ENCODE peak calls at places on chromosomes 13 and 19, in seven cellular contexts. One of them, this sample, is unnamed.

GRCh38 chr13:112238436-112238995 is 137.6 kb upstream of the SPACA7 start:
- DNase-seq in AG09319: no peak
- DNase-seq in neural progenitor cell: no peak
- DNase-seq in heart right ventricle: no peak
- DNase-seq in transverse colon: no peak
- DNase-seq in fibroblast of villous mesenchyme: no peak
- DNase-seq in breast epithelium: no peak
- DNase-seq in this sample: no peak

GRCh38 chr13:27559714-27560113 is 60.6 kb downstream of the LNX2 start:
- DNase-seq in AG09319: no peak
- DNase-seq in neural progenitor cell: no peak
- DNase-seq in heart right ventricle: no peak
- DNase-seq in transverse colon: no peak
- DNase-seq in fibroblast of villous mesenchyme: no peak
- DNase-seq in breast epithelium: no peak
- DNase-seq in this sample: no peak

GRCh38 chr13:19159761-19160420 is 21.7 kb downstream of the TUBA3C start:
- DNase-seq in AG09319: no peak
- DNase-seq in neural progenitor cell: no peak
- DNase-seq in heart right ventricle: no peak
- DNase-seq in transverse colon: no peak
- DNase-seq in fibroblast of villous mesenchyme: no peak
- DNase-seq in breast epithelium: no peak
- DNase-seq in this sample: no peak

GRCh38 chr13:111658150-111659100 is 338.0 kb downstream of the TEX29 start:
- DNase-seq in AG09319: no peak
- DNase-seq in neural progenitor cell: peak
- DNase-seq in heart right ventricle: no peak
- DNase-seq in transverse colon: no peak
- DNase-seq in fibroblast of villous mesenchyme: no peak
- DNase-seq in breast epithelium: no peak
- DNase-seq in this sample: peak

GRCh38 chr13:110216403-110217041 is 90.4 kb downstream of the COL4A1 start:
- DNase-seq in AG09319: peak
- DNase-seq in neural progenitor cell: no peak
- DNase-seq in heart right ventricle: peak
- DNase-seq in transverse colon: no peak
- DNase-seq in fibroblast of villous mesenchyme: peak
- DNase-seq in breast epithelium: no peak
- DNase-seq in this sample: no peak

GRCh38 chr19:39540333-39540673 is 342 bp upstream of the EID2 start:
- DNase-seq in AG09319: no peak
- DNase-seq in neural progenitor cell: no peak
- DNase-seq in heart right ventricle: no peak
- DNase-seq in transverse colon: no peak
- DNase-seq in fibroblast of villous mesenchyme: no peak
- DNase-seq in breast epithelium: no peak
- DNase-seq in this sample: no peak

GRCh38 chr13:44385401-44385800 is 11.8 kb downstream of the SERP2 start:
- DNase-seq in AG09319: no peak
- DNase-seq in neural progenitor cell: no peak
- DNase-seq in heart right ventricle: no peak
- DNase-seq in transverse colon: no peak
- DNase-seq in fibroblast of villous mesenchyme: no peak
- DNase-seq in breast epithelium: no peak
- DNase-seq in this sample: no peak

GRCh38 chr13:77429320-77430142 is 102.6 kb upstream of the MYCBP2 start:
- DNase-seq in AG09319: no peak
- DNase-seq in neural progenitor cell: no peak
- DNase-seq in heart right ventricle: no peak
- DNase-seq in transverse colon: no peak
- DNase-seq in fibroblast of villous mesenchyme: peak
- DNase-seq in breast epithelium: no peak
- DNase-seq in this sample: no peak

GRCh38 chr13:58573742-58574141 is 942.2 kb downstream of the PCDH17 start:
- DNase-seq in AG09319: no peak
- DNase-seq in neural progenitor cell: no peak
- DNase-seq in heart right ventricle: no peak
- DNase-seq in transverse colon: no peak
- DNase-seq in fibroblast of villous mesenchyme: no peak
- DNase-seq in breast epithelium: no peak
- DNase-seq in this sample: no peak

GRCh38 chr13:42497798-42498197 is 76.2 kb upstream of the TNFSF11 start:
- DNase-seq in AG09319: no peak
- DNase-seq in neural progenitor cell: no peak
- DNase-seq in heart right ventricle: no peak
- DNase-seq in transverse colon: no peak
- DNase-seq in fibroblast of villous mesenchyme: peak
- DNase-seq in breast epithelium: no peak
- DNase-seq in this sample: no peak

GRCh38 chr13:46614582-46614981 is 61.6 kb downstream of the LRCH1 start:
- DNase-seq in AG09319: no peak
- DNase-seq in neural progenitor cell: no peak
- DNase-seq in heart right ventricle: no peak
- DNase-seq in transverse colon: no peak
- DNase-seq in fibroblast of villous mesenchyme: peak
- DNase-seq in breast epithelium: no peak
- DNase-seq in this sample: no peak

GRCh38 chr13:20869540-20869939 is 33.0 kb downstream of the XPO4 start:
- DNase-seq in AG09319: no peak
- DNase-seq in neural progenitor cell: no peak
- DNase-seq in heart right ventricle: no peak
- DNase-seq in transverse colon: no peak
- DNase-seq in fibroblast of villous mesenchyme: no peak
- DNase-seq in breast epithelium: no peak
- DNase-seq in this sample: no peak

GRCh38 chr19:58334691-58335249 is 8.0 kb downstream of the ZSCAN22 start:
- DNase-seq in AG09319: no peak
- DNase-seq in neural progenitor cell: no peak
- DNase-seq in heart right ventricle: no peak
- DNase-seq in transverse colon: no peak
- DNase-seq in fibroblast of villous mesenchyme: no peak
- DNase-seq in breast epithelium: no peak
- DNase-seq in this sample: no peak

GRCh38 chr13:109251958-109252357 is 534.4 kb downstream of the IRS2 start:
- DNase-seq in AG09319: no peak
- DNase-seq in neural progenitor cell: no peak
- DNase-seq in heart right ventricle: no peak
- DNase-seq in transverse colon: no peak
- DNase-seq in fibroblast of villous mesenchyme: no peak
- DNase-seq in breast epithelium: no peak
- DNase-seq in this sample: no peak

GRCh38 chr19:28667348-28667977 is 545.5 kb downstream of the UQCRFS1 start:
- DNase-seq in AG09319: no peak
- DNase-seq in neural progenitor cell: no peak
- DNase-seq in heart right ventricle: no peak
- DNase-seq in transverse colon: no peak
- DNase-seq in fibroblast of villous mesenchyme: no peak
- DNase-seq in breast epithelium: no peak
- DNase-seq in this sample: no peak

GRCh38 chr13:108272333-108272732 is 2.8 kb downstream of the TNFSF13B start:
- DNase-seq in AG09319: no peak
- DNase-seq in neural progenitor cell: no peak
- DNase-seq in heart right ventricle: no peak
- DNase-seq in transverse colon: no peak
- DNase-seq in fibroblast of villous mesenchyme: no peak
- DNase-seq in breast epithelium: no peak
- DNase-seq in this sample: no peak

GRCh38 chr19:16380943-16381755 is 56.5 kb downstream of the KLF2 start:
- DNase-seq in AG09319: no peak
- DNase-seq in neural progenitor cell: no peak
- DNase-seq in heart right ventricle: no peak
- DNase-seq in transverse colon: no peak
- DNase-seq in fibroblast of villous mesenchyme: no peak
- DNase-seq in breast epithelium: no peak
- DNase-seq in this sample: no peak

GRCh38 chr13:66657165-66657895 is 572.8 kb downstream of the PCDH9 start:
- DNase-seq in AG09319: peak
- DNase-seq in neural progenitor cell: peak
- DNase-seq in heart right ventricle: peak
- DNase-seq in transverse colon: no peak
- DNase-seq in fibroblast of villous mesenchyme: peak
- DNase-seq in breast epithelium: peak
- DNase-seq in this sample: no peak

GRCh38 chr13:49676581-49677298 is 14.5 kb downstream of the EBPL start:
- DNase-seq in AG09319: no peak
- DNase-seq in neural progenitor cell: no peak
- DNase-seq in heart right ventricle: no peak
- DNase-seq in transverse colon: no peak
- DNase-seq in fibroblast of villous mesenchyme: no peak
- DNase-seq in breast epithelium: no peak
- DNase-seq in this sample: no peak

GRCh38 chr13:49679244-49679643 is 12.0 kb downstream of the EBPL start:
- DNase-seq in AG09319: no peak
- DNase-seq in neural progenitor cell: no peak
- DNase-seq in heart right ventricle: no peak
- DNase-seq in transverse colon: no peak
- DNase-seq in fibroblast of villous mesenchyme: peak
- DNase-seq in breast epithelium: no peak
- DNase-seq in this sample: no peak

GRCh38 chr13:49678172-49678914 is 12.9 kb downstream of the EBPL start:
- DNase-seq in AG09319: no peak
- DNase-seq in neural progenitor cell: no peak
- DNase-seq in heart right ventricle: no peak
- DNase-seq in transverse colon: no peak
- DNase-seq in fibroblast of villous mesenchyme: no peak
- DNase-seq in breast epithelium: no peak
- DNase-seq in this sample: no peak

GRCh38 chr13:49683489-49683888 is 7.8 kb downstream of the EBPL start:
- DNase-seq in AG09319: no peak
- DNase-seq in neural progenitor cell: no peak
- DNase-seq in heart right ventricle: no peak
- DNase-seq in transverse colon: no peak
- DNase-seq in fibroblast of villous mesenchyme: no peak
- DNase-seq in breast epithelium: no peak
- DNase-seq in this sample: no peak

GRCh38 chr13:49681837-49682236 is 9.4 kb downstream of the EBPL start:
- DNase-seq in AG09319: no peak
- DNase-seq in neural progenitor cell: peak
- DNase-seq in heart right ventricle: no peak
- DNase-seq in transverse colon: no peak
- DNase-seq in fibroblast of villous mesenchyme: peak
- DNase-seq in breast epithelium: no peak
- DNase-seq in this sample: peak
- TF ChIP-seq CTCF in AG09319: no peak
- TF ChIP-seq CTCF in neural progenitor cell: no peak
- TF ChIP-seq CTCF in heart right ventricle: no peak
- TF ChIP-seq CTCF in transverse colon: no peak
- TF ChIP-seq CTCF in fibroblast of villous mesenchyme: no peak
- TF ChIP-seq CTCF in breast epithelium: no peak
- TF ChIP-seq CTCF in this sample: no peak

DNA sequence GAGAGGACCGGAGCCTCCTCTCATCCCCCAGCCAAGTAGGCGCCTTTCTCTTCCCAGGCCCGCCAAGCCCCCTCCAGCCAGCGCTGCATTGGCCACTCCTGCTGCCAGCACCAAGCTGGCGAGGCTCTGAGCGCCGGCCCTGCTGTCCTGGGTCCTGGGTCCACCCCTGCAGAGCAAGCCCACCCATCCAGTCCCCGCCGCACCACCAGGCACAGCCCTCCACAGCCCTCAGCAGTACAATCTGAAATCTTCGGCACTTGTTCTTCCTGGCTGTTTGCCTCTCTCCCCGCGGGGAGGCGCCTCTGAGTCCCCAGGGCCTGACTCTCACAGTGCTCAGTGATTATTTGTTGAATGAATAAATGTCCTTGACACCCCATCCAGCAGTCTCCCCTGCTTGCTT is 236.4 kb upstream of the SGCG start:
- DNase-seq in AG09319: no peak
- DNase-seq in neural progenitor cell: no peak
- DNase-seq in heart right ventricle: no peak
- DNase-seq in transverse colon: no peak
- DNase-seq in fibroblast of villous mesenchyme: no peak
- DNase-seq in breast epithelium: no peak
- DNase-seq in this sample: no peak
- TF ChIP-seq CTCF in AG09319: no peak
- TF ChIP-seq CTCF in neural progenitor cell: no peak
- TF ChIP-seq CTCF in heart right ventricle: no peak
- TF ChIP-seq CTCF in transverse colon: no peak
- TF ChIP-seq CTCF in fibroblast of villous mesenchyme: no peak
- TF ChIP-seq CTCF in breast epithelium: no peak
- TF ChIP-seq CTCF in this sample: no peak

GRCh38 chr19:48308695-48309586 is 16.4 kb upstream of the EMP3 start:
- DNase-seq in AG09319: no peak
- DNase-seq in neural progenitor cell: peak
- DNase-seq in heart right ventricle: no peak
- DNase-seq in transverse colon: no peak
- DNase-seq in fibroblast of villous mesenchyme: peak
- DNase-seq in breast epithelium: no peak
- DNase-seq in this sample: peak
- TF ChIP-seq CTCF in AG09319: peak
- TF ChIP-seq CTCF in neural progenitor cell: peak
- TF ChIP-seq CTCF in heart right ventricle: no peak
- TF ChIP-seq CTCF in transverse colon: no peak
- TF ChIP-seq CTCF in fibroblast of villous mesenchyme: peak
- TF ChIP-seq CTCF in breast epithelium: no peak
- TF ChIP-seq CTCF in this sample: no peak

DNA sequence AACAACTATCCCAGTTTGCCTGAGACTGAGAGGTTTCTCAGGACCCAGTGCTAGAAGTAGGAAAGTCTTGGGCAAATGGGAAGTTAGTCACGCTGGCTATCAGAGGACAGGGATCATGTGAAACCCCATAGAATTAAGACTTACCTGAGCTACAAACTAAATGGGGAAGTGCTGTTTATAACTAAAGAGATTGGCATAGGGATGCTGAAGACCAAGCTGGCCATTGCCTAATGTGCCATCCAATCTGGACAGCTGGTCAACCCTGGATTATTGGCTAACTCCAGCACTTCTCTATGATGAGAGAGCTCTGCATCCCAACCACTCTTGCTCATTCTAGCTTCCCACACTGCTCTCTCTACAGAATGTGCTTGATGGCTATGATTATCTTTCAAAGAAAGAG is 216.1 kb downstream of the TDRD3 start:
- DNase-seq in AG09319: no peak
- DNase-seq in neural progenitor cell: no peak
- DNase-seq in heart right ventricle: no peak
- DNase-seq in transverse colon: no peak
- DNase-seq in fibroblast of villous mesenchyme: no peak
- DNase-seq in breast epithelium: no peak
- DNase-seq in this sample: no peak
- TF ChIP-seq CTCF in AG09319: no peak
- TF ChIP-seq CTCF in neural progenitor cell: no peak
- TF ChIP-seq CTCF in heart right ventricle: no peak
- TF ChIP-seq CTCF in transverse colon: no peak
- TF ChIP-seq CTCF in fibroblast of villous mesenchyme: no peak
- TF ChIP-seq CTCF in breast epithelium: no peak
- TF ChIP-seq CTCF in this sample: no peak

GRCh38 chr13:26255717-26256277 is 1.9 kb downstream of the CDK8 start:
- DNase-seq in AG09319: no peak
- DNase-seq in neural progenitor cell: no peak
- DNase-seq in heart right ventricle: no peak
- DNase-seq in transverse colon: no peak
- DNase-seq in fibroblast of villous mesenchyme: no peak
- DNase-seq in breast epithelium: no peak
- DNase-seq in this sample: no peak
- TF ChIP-seq CTCF in AG09319: peak
- TF ChIP-seq CTCF in neural progenitor cell: peak
- TF ChIP-seq CTCF in heart right ventricle: no peak
- TF ChIP-seq CTCF in transverse colon: no peak
- TF ChIP-seq CTCF in fibroblast of villous mesenchyme: peak
- TF ChIP-seq CTCF in breast epithelium: no peak
- TF ChIP-seq CTCF in this sample: peak

This sample was measured in glutamatergic neuron.